ENCODE peak calls at places on chromosomes 1 and 21, in eight cellular contexts. H, V, S, P, N, R, U and Z are unnamed samples.

GRCh38 chr1:48048064-48048463 is 50.9 kb upstream of the TRABD2B start:
- DNase-seq in U (no peak), P (no peak), V (peak), N (peak), H (no peak), R (no peak), S (no peak), Z (no peak)

GRCh38 chr1:156795787-156796186 is 20.9 kb downstream of the SH2D2A start:
- DNase-seq in H (no peak), S (no peak), P (no peak), V (no peak), N (no peak), U (no peak), R (peak), Z (no peak)

GRCh38 chr21:30718239-30718909 is at the start of gene KRTAP21-3:
- DNase-seq in S (no peak), H (no peak), N (no peak), P (no peak), R (no peak), V (no peak), U (no peak), Z (peak)

GRCh38 chr1:182141040-182141439 is 79.5 kb upstream of the ZNF648 start:
- DNase-seq in S (no peak), V (no peak), U (no peak), P (no peak), R (no peak), H (no peak), N (no peak), Z (no peak)

GRCh38 chr1:245690946-245691456 is 536.2 kb downstream of the KIF26B start:
- DNase-seq in U (no peak), N (no peak), S (no peak), H (no peak), R (no peak), V (no peak), P (no peak), Z (no peak)

GRCh38 chr1:15251807-15252546 is 5.0 kb downstream of the FHAD1 start:
- DNase-seq in U (no peak), R (no peak), V (no peak), S (no peak), P (no peak), H (no peak), N (no peak), Z (no peak)

GRCh38 chr1:21891621-21892479 is 45.3 kb downstream of the HSPG2 start:
- DNase-seq in R (no peak), H (no peak), V (no peak), S (no peak), U (no peak), P (no peak), N (no peak), Z (no peak)

GRCh38 chr1:6612641-6613360 is 730 bp upstream of the PHF13 start:
- DNase-seq in H (peak), S (peak), N (peak), P (no peak), R (peak), U (no peak), V (peak), Z (peak)

GRCh38 chr1:32998009-32998555 is 33.5 kb upstream of the RNF19B start:
- DNase-seq in N (no peak), P (no peak), V (no peak), R (peak), S (no peak), H (no peak), U (no peak), Z (no peak)

GRCh38 chr1:111906111-111906510 is 83.4 kb downstream of the KCND3 start:
- DNase-seq in U (no peak), H (no peak), P (no peak), V (no peak), N (no peak), R (no peak), S (no peak), Z (no peak)

GRCh38 chr1:243598433-243598832 is 251.6 kb downstream of the AKT3 start:
- DNase-seq in V (peak), N (no peak), R (no peak), P (no peak), H (no peak), S (no peak), U (no peak), Z (peak)

GRCh38 chr1:235246022-235246948 is 81.7 kb downstream of the ARID4B start:
- DNase-seq in R (no peak), U (no peak), S (no peak), P (no peak), H (no peak), N (no peak), V (no peak), Z (no peak)

GRCh38 chr1:161763522-161764098 is 2.5 kb upstream of the ATF6 start:
- DNase-seq in U (no peak), V (no peak), N (no peak), H (peak), S (no peak), R (no peak), P (no peak), Z (no peak)

GRCh38 chr1:59532102-59532501 is 235.2 kb downstream of the FGGY start:
- DNase-seq in S (no peak), N (no peak), V (no peak), P (no peak), U (no peak), H (no peak), R (no peak), Z (no peak)

GRCh38 chr1:229058716-229059115 is 212.2 kb upstream of the RAB4A start:
- DNase-seq in R (peak), P (no peak), U (no peak), H (no peak), N (peak), V (no peak), S (no peak), Z (no peak)

GRCh38 chr1:29870621-29871020 is 634.3 kb downstream of the PTPRU start:
- DNase-seq in U (no peak), S (no peak), R (no peak), P (no peak), V (no peak), N (no peak), H (no peak), Z (no peak)

GRCh38 chr1:73162576-73162975 is 880.2 kb upstream of the NEGR1 start:
- DNase-seq in U (no peak), N (no peak), S (no peak), V (no peak), P (no peak), H (no peak), R (no peak), Z (peak)

GRCh38 chr1:109214695-109215623 is 1.2 kb downstream of the SARS1 start:
- DNase-seq in P (peak), N (peak), H (peak), S (peak), R (peak), V (peak), U (peak), Z (peak)

GRCh38 chr1:244844155-244845121 is 9.0 kb downstream of the COX20 start:
- DNase-seq in U (no peak), N (no peak), R (no peak), S (no peak), H (no peak), V (no peak), P (no peak), Z (no peak)

GRCh38 chr1:51623450-51623849 is 6.6 kb downstream of the OSBPL9 start:
- DNase-seq in S (no peak), N (no peak), V (no peak), H (no peak), P (no peak), R (no peak), U (no peak), Z (no peak)

GRCh38 chr1:3352084-3352951 is 102.1 kb upstream of the ARHGEF16 start:
- DNase-seq in U (peak), V (peak), S (peak), H (no peak), P (no peak), N (peak), R (peak), Z (peak)

GRCh38 chr1:202143011-202143767 is 1.3 kb downstream of the ARL8A start:
- DNase-seq in H (no peak), U (peak), P (no peak), R (peak), N (no peak), S (peak), V (no peak), Z (no peak)

GRCh38 chr1:153352523-153352922 is 3.9 kb upstream of the PGLYRP4 start:
- DNase-seq in V (peak), S (peak), R (peak), H (peak), N (peak), P (peak), U (peak), Z (peak)

GRCh38 chr1:157176591-157177121 is 38.5 kb upstream of the ETV3 start:
- DNase-seq in V (no peak), U (no peak), N (no peak), H (no peak), P (no peak), S (peak), R (no peak), Z (no peak)

GRCh38 chr1:197911857-197912696 is 5.1 kb upstream of the LHX9 start:
- DNase-seq in U (no peak), N (no peak), V (no peak), R (no peak), H (no peak), S (no peak), P (no peak), Z (no peak)

GRCh38 chr1:156383023-156383422 is 14.0 kb downstream of the RHBG start:
- DNase-seq in U (peak), P (no peak), H (peak), R (peak), N (peak), S (peak), V (peak), Z (peak)

GRCh38 chr1:15755021-15755642 is 3.5 kb upstream of the FBLIM1 start:
- DNase-seq in U (no peak), N (no peak), R (no peak), P (no peak), S (no peak), H (no peak), V (no peak), Z (no peak)

GRCh38 chr1:97901017-97901658 is 19.7 kb downstream of the DPYD start:
- DNase-seq in P (no peak), S (no peak), V (peak), R (no peak), U (no peak), H (no peak), N (no peak), Z (no peak)

GRCh38 chr1:201990427-201990826 is 8.0 kb downstream of the RNPEP start:
- DNase-seq in S (no peak), N (peak), V (no peak), H (peak), U (no peak), P (no peak), R (peak), Z (no peak)

GRCh38 chr1:99677416-99677815 is 31.5 kb downstream of the PALMD start:
- DNase-seq in P (no peak), R (no peak), U (no peak), H (no peak), N (no peak), V (no peak), S (no peak), Z (no peak)
- TF ChIP-seq POLR2A in P (no peak), R (no peak), U (no peak), H (no peak), N (no peak), V (no peak), S (no peak), Z (no peak)

GRCh38 chr1:155170806-155171205 is 2.3 kb downstream of the KRTCAP2 start:
- DNase-seq in U (no peak), P (no peak), N (no peak), S (no peak), R (no peak), H (no peak), V (no peak), Z (no peak)

GRCh38 chr1:155171836-155172731 is 1.0 kb downstream of the KRTCAP2 start:
- DNase-seq in S (no peak), V (no peak), R (no peak), H (no peak), U (no peak), P (no peak), N (no peak), Z (no peak)

GRCh38 chr1:155173478-155174333 is at the start of gene TRIM46:
- DNase-seq in P (no peak), U (no peak), H (peak), V (peak), S (peak), N (no peak), R (no peak), Z (peak)

GRCh38 chr1:155174334-155175280 is 958 bp downstream of the TRIM46 start:
- DNase-seq in R (no peak), P (no peak), S (peak), N (no peak), V (peak), U (no peak), H (peak), Z (no peak)

DNA sequence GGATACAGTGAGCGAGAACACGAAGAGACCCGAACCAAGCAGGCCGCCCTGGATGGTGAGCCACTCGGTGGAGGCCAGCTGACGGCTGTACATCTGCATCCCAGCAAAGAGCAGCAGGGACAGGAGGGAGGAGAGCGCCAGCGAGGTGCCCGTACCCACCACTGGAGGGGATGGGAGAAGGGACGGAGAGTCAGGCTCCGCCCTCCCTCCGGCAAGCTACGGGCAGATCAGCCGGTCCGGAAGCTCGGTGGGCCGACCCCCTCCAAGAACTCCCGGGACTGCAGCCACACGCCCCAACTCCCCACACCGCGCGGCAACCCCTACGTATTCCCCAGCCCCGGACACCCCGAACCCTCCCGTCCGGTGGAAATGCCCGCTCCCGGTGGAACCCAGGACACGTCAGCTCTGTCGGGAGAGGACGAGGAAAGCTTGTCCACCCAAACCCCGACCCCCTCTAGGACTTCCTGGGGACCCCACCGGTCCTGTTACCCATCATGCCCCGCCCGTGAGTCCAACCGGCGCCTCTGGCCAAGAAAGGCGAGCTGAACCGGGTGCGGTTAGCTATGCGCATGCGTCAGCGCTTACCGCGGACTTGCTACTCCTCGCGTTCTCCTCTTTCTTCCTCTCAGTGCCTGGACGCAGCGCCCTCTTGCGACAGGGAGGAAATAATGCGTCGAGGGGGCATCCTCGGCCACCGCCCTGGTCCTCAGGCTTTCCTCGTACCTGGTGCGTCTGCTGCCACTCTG is at the start of gene KRTCAP2:
- DNase-seq in H (peak), V (peak), N (peak), S (peak), U (peak), P (peak), R (peak), Z (peak)
- TF ChIP-seq POLR2A in H (no peak), V (peak), N (peak), S (peak), U (peak), P (no peak), R (no peak), Z (peak)

GRCh38 chr1:11653101-11653601 is 1.1 kb downstream of the FBXO2 start:
- DNase-seq in U (no peak), R (no peak), V (peak), S (no peak), N (no peak), P (no peak), H (peak), Z (peak)

GRCh38 chr1:11652203-11652780 is 1.9 kb downstream of the FBXO2 start:
- DNase-seq in H (no peak), R (no peak), N (no peak), U (no peak), V (no peak), S (no peak), P (no peak), Z (no peak)

GRCh38 chr1:11655263-11656079 is 794 bp downstream of the FBXO44 start:
- DNase-seq in N (no peak), R (no peak), U (no peak), V (no peak), S (no peak), H (no peak), P (no peak), Z (no peak)

GRCh38 chr1:11653616-11654570 is at the start of gene FBXO2:
- DNase-seq in R (peak), S (peak), U (no peak), H (peak), N (no peak), P (no peak), V (no peak), Z (no peak)

DNA sequence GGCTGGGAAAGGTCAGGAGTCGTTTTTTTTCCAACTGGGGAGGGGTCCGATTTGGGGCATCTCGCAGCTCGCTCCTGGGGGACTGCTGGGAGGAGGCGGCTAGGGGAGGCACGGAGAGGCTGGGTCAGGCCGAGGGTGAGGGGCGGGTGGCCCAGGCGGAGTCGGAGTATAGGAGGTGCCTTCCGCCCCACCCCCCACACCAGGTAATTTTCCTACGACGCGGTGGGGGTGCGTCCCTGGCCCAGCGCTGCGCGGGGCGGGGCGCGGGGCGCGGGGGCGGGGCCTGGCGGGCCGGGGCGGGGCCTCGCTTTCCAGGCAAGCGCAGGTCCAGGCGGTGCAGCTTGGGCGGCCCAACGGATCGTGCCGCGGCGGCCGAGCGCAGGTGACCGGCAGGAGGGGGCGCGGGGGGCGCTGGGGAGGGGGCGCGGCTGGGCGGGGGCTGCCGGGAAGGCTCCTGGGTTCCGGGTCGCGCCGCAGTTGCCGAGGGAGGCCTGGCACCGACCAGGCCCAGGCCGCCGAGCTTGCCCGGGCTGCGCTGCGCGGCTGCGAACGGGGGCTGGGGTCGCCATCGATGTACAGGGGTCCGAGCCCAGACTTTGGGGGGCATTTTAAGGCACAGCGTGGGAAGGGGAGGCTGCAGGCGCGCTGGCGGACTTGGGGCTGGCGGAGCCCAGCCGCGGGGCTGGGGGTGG is at the start of gene FBXO44:
- DNase-seq in R (peak), V (no peak), S (peak), P (peak), H (peak), N (peak), U (peak), Z (peak)
- TF ChIP-seq POLR2A in R (no peak), V (no peak), S (no peak), P (no peak), H (no peak), N (no peak), U (no peak), Z (peak)

DNA sequence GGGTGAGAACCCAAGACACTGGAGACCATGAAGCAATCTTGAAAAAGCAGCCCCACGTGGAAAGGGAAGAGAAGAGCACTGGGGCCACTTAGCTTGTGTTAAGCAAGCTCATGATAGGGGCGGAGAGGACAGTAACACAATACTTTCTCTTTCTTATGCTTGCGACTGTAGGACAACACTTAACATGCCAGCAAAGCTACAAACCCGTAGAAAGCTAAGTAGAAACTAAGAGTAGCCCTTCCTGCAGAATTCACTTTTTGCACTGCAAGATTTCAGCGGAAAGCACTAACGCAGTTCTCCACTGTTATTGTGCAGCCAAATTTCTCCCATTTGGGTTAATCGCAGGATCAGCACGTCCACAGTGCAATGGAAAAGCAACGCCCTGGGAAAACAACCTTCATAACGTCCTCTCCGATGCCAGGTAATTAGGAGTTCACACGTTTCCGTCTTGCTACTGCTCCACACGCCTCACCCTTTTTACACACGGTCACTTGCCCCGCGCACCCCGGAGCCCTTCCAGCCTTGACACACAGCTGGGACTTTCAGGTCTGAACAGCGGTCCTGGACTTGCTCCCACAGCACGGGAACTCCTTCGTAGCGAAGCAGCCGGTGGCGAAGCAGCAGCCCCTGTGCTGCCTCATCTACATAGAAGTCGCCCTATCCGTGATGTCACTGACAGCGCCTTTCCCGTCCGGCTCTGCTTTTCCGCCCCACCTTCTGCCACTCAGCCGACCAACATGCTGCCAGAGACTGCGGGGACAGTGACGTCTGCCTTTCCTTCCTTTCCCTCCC is 148.6 kb downstream of the PPIAL4G start:
- DNase-seq in R (peak), S (peak), H (peak), U (peak), P (peak), V (peak), N (peak), Z (peak)
- TF ChIP-seq POLR2A in R (peak), S (peak), H (peak), U (no peak), P (peak), V (peak), N (peak), Z (peak)

GRCh38 chr1:205226868-205227583 is 720 bp upstream of the TMCC2 start:
- DNase-seq in U (peak), S (no peak), R (no peak), V (peak), P (no peak), N (no peak), H (no peak), Z (peak)

GRCh38 chr1:205225901-205226765 is 1.6 kb upstream of the TMCC2 start:
- DNase-seq in H (no peak), N (no peak), P (no peak), S (no peak), R (no peak), U (peak), V (no peak), Z (no peak)

GRCh38 chr1:205228052-205228451 is 306 bp downstream of the TMCC2 start:
- DNase-seq in U (no peak), S (no peak), P (no peak), V (no peak), R (no peak), N (no peak), H (peak), Z (no peak)

GRCh38 chr1:205229399-205229861 is 1.7 kb downstream of the TMCC2 start:
- DNase-seq in H (peak), V (peak), U (peak), P (peak), S (peak), N (peak), R (peak), Z (peak)

GRCh38 chr1:205227584-205228006 is at the start of gene TMCC2:
- DNase-seq in U (peak), V (peak), N (peak), P (peak), R (peak), S (peak), H (peak), Z (peak)
- TF ChIP-seq POLR2A in U (peak), V (no peak), N (peak), P (peak), R (no peak), S (no peak), H (no peak), Z (peak)

GRCh38 chr1:177922209-177922608 is 47.6 kb downstream of the SEC16B start:
- DNase-seq in N (no peak), S (no peak), U (no peak), H (no peak), P (no peak), V (no peak), R (no peak), Z (no peak)
- TF ChIP-seq POLR2A in N (no peak), S (no peak), U (no peak), H (no peak), P (no peak), V (no peak), R (no peak), Z (no peak)

GRCh38 chr1:10085076-10085475 is 52.3 kb downstream of the UBE4B start:
- DNase-seq in H (no peak), U (no peak), S (no peak), V (no peak), N (no peak), R (no peak), P (no peak), Z (no peak)
- TF ChIP-seq POLR2A in H (no peak), U (no peak), S (no peak), V (no peak), N (no peak), R (no peak), P (no peak), Z (no peak)

GRCh38 chr1:241846862-241847539 is 1.0 kb upstream of the EXO1 start:
- DNase-seq in V (no peak), S (no peak), R (no peak), H (no peak), N (no peak), P (no peak), U (no peak), Z (no peak)
- TF ChIP-seq POLR2A in V (no peak), S (no peak), R (no peak), H (no peak), N (no peak), P (no peak), U (no peak), Z (no peak)